ENCODE peak calls at places on chromosomes 4 and X, in four cellular contexts. One of them, this sample, is unnamed. For H3K4me1, the result is how much of the 10 kb centered on the place peaks cover.

GRCh38 chrX:121028419-121028818 is 19.0 kb upstream of the GLUD2 start:
- DNase-seq in K562: no peak
- DNase-seq in HCT116: no peak
- DNase-seq in spleen: no peak
- DNase-seq in this sample: no peak

GRCh38 chr4:82293304-82293703 is 80.5 kb downstream of the HNRNPD start:
- DNase-seq in HCT116: no peak
- DNase-seq in K562: no peak
- DNase-seq in spleen: no peak
- DNase-seq in this sample: no peak

GRCh38 chr4:32148120-32148666 is 1428.0 kb downstream of the PCDH7 start:
- DNase-seq in K562: no peak
- DNase-seq in HCT116: no peak
- DNase-seq in spleen: no peak
- DNase-seq in this sample: no peak

GRCh38 chr4:1794809-1795303 is 1.8 kb downstream of the FGFR3 start:
- DNase-seq in spleen: no peak
- DNase-seq in K562: peak
- DNase-seq in HCT116: no peak
- DNase-seq in this sample: no peak

GRCh38 chr4:163494360-163495241 is at the start of gene TMA16:
- DNase-seq in HCT116: peak
- DNase-seq in K562: peak
- DNase-seq in spleen: peak
- DNase-seq in this sample: peak

GRCh38 chrX:106247162-106247561 is 79.1 kb downstream of the PWWP3B start:
- DNase-seq in spleen: no peak
- DNase-seq in K562: no peak
- DNase-seq in HCT116: peak
- DNase-seq in this sample: no peak

GRCh38 chr4:168715889-168716288 is 219.0 kb downstream of the PALLD start:
- DNase-seq in K562: no peak
- DNase-seq in spleen: no peak
- DNase-seq in HCT116: no peak
- DNase-seq in this sample: no peak

GRCh38 chrX:9610774-9611392 is 146.0 kb downstream of the TBL1X start:
- DNase-seq in K562: no peak
- DNase-seq in spleen: no peak
- DNase-seq in HCT116: no peak
- DNase-seq in this sample: no peak

GRCh38 chr4:159319027-159319426 is 216.1 kb downstream of the RAPGEF2 start:
- DNase-seq in K562: no peak
- DNase-seq in HCT116: no peak
- DNase-seq in spleen: no peak
- DNase-seq in this sample: no peak

GRCh38 chr4:24686866-24687672 is 102.7 kb upstream of the DHX15 start:
- DNase-seq in HCT116: peak
- DNase-seq in K562: peak
- DNase-seq in spleen: no peak
- DNase-seq in this sample: peak

GRCh38 chrX:109485470-109486340 is 3.8 kb upstream of the GUCY2F start:
- DNase-seq in HCT116: peak
- DNase-seq in K562: peak
- DNase-seq in spleen: peak
- DNase-seq in this sample: peak

GRCh38 chr4:42150653-42151567 is 1.5 kb downstream of the BEND4 start:
- DNase-seq in spleen: peak
- DNase-seq in K562: no peak
- DNase-seq in HCT116: no peak
- DNase-seq in this sample: peak

GRCh38 chrX:319579-320125 is 1.1 kb upstream of the GTPBP6 start:
- DNase-seq in HCT116: no peak
- DNase-seq in spleen: peak
- DNase-seq in K562: no peak
- DNase-seq in this sample: peak

GRCh38 chrX:15050395-15050794 is 177.2 kb downstream of the MOSPD2 start:
- DNase-seq in HCT116: no peak
- DNase-seq in K562: peak
- DNase-seq in spleen: no peak
- DNase-seq in this sample: no peak

GRCh38 chr4:176717237-176717636 is 75.5 kb downstream of the VEGFC start:
- DNase-seq in spleen: no peak
- DNase-seq in K562: no peak
- DNase-seq in HCT116: no peak
- DNase-seq in this sample: no peak

GRCh38 chr4:1718095-1718850 is 2.9 kb downstream of the TMEM129 start:
- DNase-seq in HCT116: no peak
- DNase-seq in spleen: peak
- DNase-seq in K562: no peak
- DNase-seq in this sample: no peak

GRCh38 chrX:44072631-44073030 is 99.4 kb upstream of the NDP start:
- DNase-seq in K562: no peak
- DNase-seq in HCT116: no peak
- DNase-seq in spleen: no peak
- DNase-seq in this sample: no peak

GRCh38 chr4:1463088-1463926 is 57.1 kb upstream of the NKX1-1 start:
- DNase-seq in HCT116: no peak
- DNase-seq in K562: no peak
- DNase-seq in spleen: peak
- DNase-seq in this sample: no peak

GRCh38 chr4:143711543-143712159 is 11.2 kb upstream of the FREM3 start:
- DNase-seq in K562: no peak
- DNase-seq in HCT116: no peak
- DNase-seq in spleen: no peak
- DNase-seq in this sample: no peak

GRCh38 chr4:3822230-3822947 is 56.2 kb downstream of the ADRA2C start:
- DNase-seq in HCT116: no peak
- DNase-seq in K562: no peak
- DNase-seq in spleen: no peak
- DNase-seq in this sample: peak

GRCh38 chr4:87938746-87939145 is 36.8 kb upstream of the SPP1 start:
- DNase-seq in HCT116: no peak
- DNase-seq in K562: no peak
- DNase-seq in spleen: no peak
- DNase-seq in this sample: no peak

GRCh38 chr4:16461362-16461761 is 235.1 kb upstream of the TAPT1 start:
- DNase-seq in K562: no peak
- DNase-seq in spleen: no peak
- DNase-seq in HCT116: no peak
- DNase-seq in this sample: no peak

GRCh38 chrX:117969337-117969736 is 147.3 kb downstream of the KLHL13 start:
- DNase-seq in HCT116: no peak
- DNase-seq in spleen: no peak
- DNase-seq in K562: no peak
- DNase-seq in this sample: no peak

GRCh38 chr4:86132459-86132858 is 227.4 kb downstream of the MAPK10 start:
- DNase-seq in spleen: no peak
- DNase-seq in K562: no peak
- DNase-seq in HCT116: no peak
- DNase-seq in this sample: no peak

GRCh38 chr4:185396724-185397402 is at the start of gene ANKRD37:
- DNase-seq in spleen: peak
- DNase-seq in HCT116: no peak
- DNase-seq in K562: peak
- DNase-seq in this sample: peak

GRCh38 chr4:185395956-185396723 is 416 bp upstream of the LRP2BP start:
- DNase-seq in K562: peak
- DNase-seq in HCT116: peak
- DNase-seq in spleen: peak
- DNase-seq in this sample: peak

GRCh38 chr4:185392156-185392555 is 3.6 kb downstream of the LRP2BP start:
- DNase-seq in K562: no peak
- DNase-seq in spleen: no peak
- DNase-seq in HCT116: no peak
- DNase-seq in this sample: no peak

GRCh38 chr4:185395255-185395955 is at the start of gene LRP2BP:
- DNase-seq in spleen: no peak
- DNase-seq in K562: no peak
- DNase-seq in HCT116: no peak
- DNase-seq in this sample: no peak

DNA sequence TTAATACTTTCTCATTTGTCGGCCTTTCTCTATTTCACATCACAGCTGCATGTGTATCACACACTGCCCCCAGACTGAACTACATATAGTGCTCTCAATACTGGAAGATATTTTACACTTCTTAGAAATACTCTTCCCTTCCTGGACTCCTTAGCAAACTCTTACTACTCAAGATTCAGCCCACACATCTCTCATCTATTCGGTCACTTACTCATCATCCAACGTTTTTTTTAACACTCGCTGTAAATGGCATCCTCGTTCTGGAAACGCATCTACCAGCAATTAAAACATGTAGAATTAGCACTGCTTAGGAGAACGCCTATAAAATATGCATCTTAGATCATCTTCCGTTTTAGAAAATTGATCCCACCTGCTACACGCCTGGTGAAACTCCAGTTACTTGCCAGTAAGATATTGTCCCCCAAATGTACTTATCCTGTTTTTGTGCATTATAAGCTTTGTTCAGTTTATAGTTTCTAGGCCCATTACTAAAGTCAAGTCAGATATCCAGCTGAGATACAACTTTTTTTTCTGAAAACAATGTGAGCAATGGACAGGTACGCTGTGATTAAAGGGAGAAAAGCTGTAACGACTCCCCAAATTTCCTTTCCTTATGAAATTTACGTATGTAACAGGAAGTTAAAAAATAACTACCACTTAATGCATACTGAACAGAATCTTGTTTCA is 1.0 kb downstream of the LRP2BP start:
- DNase-seq in HCT116: no peak
- DNase-seq in K562: no peak
- DNase-seq in spleen: no peak
- DNase-seq in this sample: no peak
- H3K4me1 ChIP-seq in HCT116: under half
- H3K4me1 ChIP-seq in K562: under half
- H3K4me1 ChIP-seq in spleen: under half
- H3K4me1 ChIP-seq in this sample: under half

GRCh38 chr4:102064747-102065442 is 274.4 kb downstream of the BANK1 start:
- DNase-seq in spleen: no peak
- DNase-seq in HCT116: no peak
- DNase-seq in K562: no peak
- DNase-seq in this sample: no peak
- H3K4me3 ChIP-seq in spleen: no peak
- H3K4me3 ChIP-seq in HCT116: no peak
- H3K4me3 ChIP-seq in K562: no peak
- H3K4me3 ChIP-seq in this sample: no peak

GRCh38 chr4:184099033-184099432 is 118.6 kb downstream of the ENPP6 start:
- DNase-seq in K562: no peak
- DNase-seq in spleen: no peak
- DNase-seq in HCT116: no peak
- DNase-seq in this sample: no peak

GRCh38 chr4:184101711-184102110 is 116.0 kb downstream of the ENPP6 start:
- DNase-seq in spleen: no peak
- DNase-seq in HCT116: no peak
- DNase-seq in K562: no peak
- DNase-seq in this sample: no peak

GRCh38 chr4:184097815-184098214 is 119.9 kb downstream of the ENPP6 start:
- DNase-seq in K562: no peak
- DNase-seq in spleen: no peak
- DNase-seq in HCT116: no peak
- DNase-seq in this sample: no peak

GRCh38 chr4:184100297-184100885 is 117.3 kb downstream of the ENPP6 start:
- DNase-seq in spleen: peak
- DNase-seq in HCT116: peak
- DNase-seq in K562: peak
- DNase-seq in this sample: peak

GRCh38 chr4:184099541-184099966 is 118.1 kb downstream of the ENPP6 start:
- DNase-seq in K562: no peak
- DNase-seq in HCT116: no peak
- DNase-seq in spleen: no peak
- DNase-seq in this sample: no peak
- TF ChIP-seq POLR2AphosphoS5 in K562: no peak
- TF ChIP-seq POLR2AphosphoS5 in HCT116: no peak
- TF ChIP-seq POLR2AphosphoS5 in spleen: no peak
- TF ChIP-seq POLR2AphosphoS5 in this sample: no peak

DNA sequence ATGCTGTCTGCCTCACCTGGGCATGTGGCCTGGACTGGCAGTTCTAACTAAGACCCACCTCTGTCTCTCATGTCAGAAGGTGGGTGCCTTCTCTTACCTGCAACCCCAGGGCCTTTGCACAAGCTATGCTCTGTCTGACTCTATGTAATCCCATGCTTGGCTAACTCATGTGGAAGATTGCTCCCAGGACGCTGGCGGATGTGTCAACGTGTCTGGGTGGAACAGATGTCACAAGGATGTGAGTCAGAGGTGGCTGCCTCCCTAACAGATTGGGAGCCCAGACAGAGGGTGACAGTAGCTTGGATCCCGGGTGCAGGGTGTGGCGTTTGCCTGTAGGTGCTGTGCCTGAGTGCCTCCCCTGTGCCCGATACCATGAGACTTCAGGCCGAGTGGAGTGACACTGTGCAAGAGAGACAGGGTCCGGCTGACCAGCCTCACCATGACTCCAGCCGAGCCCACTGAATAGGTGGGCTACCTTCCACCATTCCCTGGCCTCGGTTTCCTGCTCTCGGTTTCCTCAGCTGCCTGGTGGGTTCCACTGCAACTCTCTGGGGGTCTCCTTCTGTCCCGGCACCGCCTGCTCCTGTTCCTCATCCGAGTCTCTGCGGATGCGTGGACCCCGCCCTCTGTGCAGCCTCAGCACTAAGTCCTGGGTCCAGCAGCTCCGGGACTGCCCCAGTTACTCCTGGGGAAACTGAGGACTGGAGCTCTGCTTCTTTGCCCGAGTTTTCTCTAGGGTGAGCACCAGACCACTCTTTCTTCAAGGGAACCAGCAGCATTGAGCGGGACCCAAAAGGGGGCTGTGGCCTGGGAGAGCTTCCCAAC is 11.0 kb downstream of the SH3BP2 start:
- DNase-seq in K562: peak
- DNase-seq in spleen: peak
- DNase-seq in HCT116: peak
- DNase-seq in this sample: peak
- H3K4me1 ChIP-seq in K562: half or more
- H3K4me1 ChIP-seq in spleen: half or more
- H3K4me1 ChIP-seq in HCT116: under half
- H3K4me1 ChIP-seq in this sample: half or more

This sample was measured in transverse colon.